ENCODE peak calls at places on chromosomes 7 and 10, in seven cellular contexts. T, V, R, D, J, A and I are unnamed samples.

GRCh38 chr10:122981066-122981464 is 864 bp downstream of the PSTK start:
- DNase-seq in V (no peak), D (peak; percentile 11), A (no peak), T (no peak), R (no peak), J (no peak), I (peak; percentile 69)

GRCh38 chr7:123798527-123799188 is 46.3 kb upstream of the HYAL4 start:
- DNase-seq in J (no peak), D (no peak), A (no peak), R (no peak), V (no peak), T (no peak), I (no peak)

GRCh38 chr7:44367475-44368030 is 42.2 kb upstream of the CAMK2B start:
- DNase-seq in T (no peak), R (no peak), D (no peak), J (no peak), A (no peak), V (no peak), I (no peak)

GRCh38 chr7:149764481-149765398 is 8.6 kb downstream of the ZNF467 start:
- DNase-seq in A (no peak), V (no peak), J (peak; percentile 81), R (no peak), T (no peak), D (no peak), I (no peak)

GRCh38 chr10:100469756-100470155 is 6.9 kb downstream of the WNT8B start:
- DNase-seq in R (no peak), A (no peak), T (no peak), J (peak; percentile 29), D (no peak), V (no peak), I (no peak)

GRCh38 chr10:99370993-99371392 is 41.8 kb downstream of the CNNM1 start:
- DNase-seq in A (no peak), R (no peak), J (no peak), D (peak; percentile 29), V (no peak), T (no peak), I (no peak)

GRCh38 chr10:86138551-86139065 is 228.0 kb downstream of the GRID1 start:
- DNase-seq in A (no peak), T (no peak), R (no peak), V (no peak), J (no peak), D (no peak), I (no peak)

GRCh38 chr7:151249732-151250072 is 1.2 kb upstream of the SMARCD3 start:
- DNase-seq in T (peak; percentile 81), V (peak; percentile 48), R (peak; percentile 64), J (no peak), A (peak; percentile 75), D (peak; percentile 53), I (no peak)

GRCh38 chr7:2934211-2934731 is 90.2 kb upstream of the GNA12 start:
- DNase-seq in A (no peak), R (no peak), D (no peak), J (peak; percentile 83), V (no peak), T (no peak), I (no peak)

GRCh38 chr7:11786186-11786585 is 45.8 kb downstream of the THSD7A start:
- DNase-seq in A (no peak), D (no peak), J (no peak), R (no peak), V (no peak), T (no peak), I (no peak)

GRCh38 chr7:128352138-128352537 is 8.4 kb upstream of the RBM28 start:
- DNase-seq in V (peak; percentile 33), T (peak; percentile 58), D (no peak), J (no peak), R (no peak), A (peak; percentile 33), I (peak; percentile 36)

GRCh38 chr10:132202070-132202970 is 15.6 kb downstream of the DPYSL4 start:
- DNase-seq in A (no peak), J (no peak), T (no peak), D (no peak), V (no peak), R (no peak), I (no peak)

GRCh38 chr10:43693602-43694001 is 44.9 kb upstream of the ZNF32 start:
- DNase-seq in R (no peak), T (no peak), V (no peak), J (no peak), D (no peak), A (no peak), I (no peak)

GRCh38 chr10:93456480-93456879 is 25.7 kb downstream of the MYOF start:
- DNase-seq in R (no peak), A (no peak), V (no peak), T (no peak), D (no peak), J (no peak), I (no peak)

GRCh38 chr10:78326372-78326771 is 292.7 kb downstream of the RPS24 start:
- DNase-seq in A (no peak), J (no peak), T (no peak), R (no peak), D (no peak), V (no peak), I (no peak)

GRCh38 chr7:145698526-145699262 is 417.9 kb upstream of the CNTNAP2 start:
- DNase-seq in T (no peak), D (no peak), A (no peak), R (no peak), J (no peak), V (no peak), I (no peak)

GRCh38 chr7:21365866-21366624 is 61.8 kb upstream of the SP4 start:
- DNase-seq in J (no peak), R (peak; percentile 56), V (no peak), D (no peak), T (no peak), A (no peak), I (peak; percentile 30)

GRCh38 chr7:149050941-149051340 is 22.6 kb upstream of the PDIA4 start:
- DNase-seq in A (no peak), R (no peak), V (no peak), D (no peak), J (no peak), T (no peak), I (no peak)

GRCh38 chr7:78576196-78576595 is 777.6 kb downstream of the PHTF2 start:
- DNase-seq in R (no peak), A (no peak), D (no peak), V (no peak), J (no peak), T (no peak), I (no peak)

GRCh38 chr10:120574986-120575385 is 118.0 kb downstream of the PLPP4 start:
- DNase-seq in J (no peak), R (no peak), V (no peak), D (no peak), T (no peak), A (no peak), I (no peak)

DNA sequence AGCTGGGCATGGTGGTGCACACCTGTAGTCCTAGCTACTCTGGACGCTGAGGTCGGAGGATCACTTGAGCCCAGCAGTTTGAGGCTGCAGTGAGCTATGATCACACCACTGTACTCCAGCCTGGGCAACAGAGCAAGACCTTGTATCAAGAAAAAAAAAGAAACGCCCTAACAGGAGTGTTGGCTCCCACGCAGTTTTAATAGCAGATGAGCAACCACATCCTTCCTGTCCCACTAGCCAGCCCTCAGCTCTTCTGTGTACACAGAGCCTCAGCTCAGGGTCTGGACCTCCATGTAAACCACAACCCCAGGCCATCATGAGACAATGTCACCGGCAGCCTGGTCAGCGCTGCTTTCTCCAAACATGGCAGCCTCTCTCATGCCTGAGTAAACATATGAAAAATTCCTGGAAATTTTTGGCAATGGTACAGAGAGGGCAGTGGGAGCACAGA is 108.2 kb downstream of the PIP4K2A start:
- DNase-seq in T (no peak), V (peak; percentile 56), D (no peak), R (no peak), J (no peak), A (no peak), I (no peak)
- TF ChIP-seq POLR2A in T (no peak), V (peak; percentile 12), D (no peak), R (no peak), J (no peak), A (no peak), I (no peak)

GRCh38 chr7:135980665-135981180 is 3.6 kb upstream of the MTPN start:
- DNase-seq in D (no peak), T (peak; percentile 20), A (no peak), J (no peak), R (no peak), V (peak; percentile 39), I (no peak)
- TF ChIP-seq POLR2A in D (no peak), T (no peak), A (no peak), J (no peak), R (no peak), V (no peak), I (no peak)

GRCh38 chr10:88989824-88990527 is 622 bp upstream of the FAS start:
- DNase-seq in A (peak; percentile 64), D (no peak), J (peak; percentile 92), V (no peak), R (peak; percentile 66), T (no peak), I (no peak)

GRCh38 chr10:88992945-88993537 is 2.4 kb downstream of the FAS start:
- DNase-seq in V (no peak), R (peak; percentile 37), J (no peak), D (no peak), T (no peak), A (no peak), I (no peak)

GRCh38 chr10:88990528-88991160 is at the start of gene FAS:
- DNase-seq in J (peak; percentile 95), T (peak; percentile 78), R (peak; percentile 67), V (peak; percentile 86), D (no peak), A (peak; percentile 75), I (peak; percentile 55)

GRCh38 chr10:88991900-88992237 is 1.3 kb downstream of the FAS start:
- DNase-seq in T (no peak), J (no peak), A (no peak), D (no peak), V (no peak), R (no peak), I (no peak)

GRCh38 chr10:88991161-88991899 is 732 bp downstream of the FAS start:
- DNase-seq in T (peak; percentile 81), J (peak; percentile 96), D (peak; percentile 12), A (peak; percentile 86), V (peak; percentile 70), R (peak; percentile 65), I (peak; percentile 72)
- TF ChIP-seq POLR2A in T (no peak), J (peak; percentile 50), D (no peak), A (peak; percentile 60), V (peak; percentile 53), R (peak; percentile 37), I (peak; percentile 70)

DNA sequence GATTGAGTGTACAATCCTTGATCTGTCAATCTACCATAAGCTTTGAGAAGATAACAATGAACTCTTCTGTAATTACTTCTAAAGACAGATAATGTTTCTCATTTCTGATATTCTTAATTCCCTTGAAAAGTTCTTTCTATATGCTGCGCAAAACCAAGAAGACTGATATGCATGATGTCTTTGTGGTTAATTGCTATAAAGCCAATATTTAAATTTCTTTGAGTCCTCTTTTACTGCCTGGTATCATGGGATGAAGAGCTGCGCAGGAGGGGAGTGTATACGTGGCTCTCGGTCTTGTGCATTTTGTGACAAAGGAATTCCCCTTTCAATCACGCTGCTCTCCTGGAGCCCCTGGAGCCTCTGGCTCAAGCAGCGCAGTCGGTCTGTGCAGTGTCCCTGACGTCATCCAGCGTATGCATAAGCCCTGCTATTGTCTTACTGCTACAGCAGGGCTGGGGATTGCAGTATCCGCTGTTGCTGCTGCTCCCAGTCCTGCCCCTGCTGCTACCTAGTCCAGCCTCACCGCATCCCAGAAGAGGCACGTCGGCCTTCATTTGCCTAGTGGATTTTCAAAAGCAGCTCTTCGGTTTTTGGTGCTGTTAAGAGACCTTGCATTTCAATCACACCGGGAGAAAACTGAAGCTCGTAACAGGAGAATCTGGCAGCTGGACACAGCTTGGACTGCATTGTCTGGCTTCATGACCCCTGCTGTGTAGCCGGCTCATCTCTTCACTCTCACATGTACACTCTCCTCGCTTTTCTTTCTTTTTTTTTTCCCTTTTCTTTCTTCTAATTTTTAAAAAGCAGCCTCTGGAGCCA is 66.7 kb downstream of the ST7 start:
- DNase-seq in V (peak; percentile 37), D (peak; percentile 50), T (peak; percentile 77), J (peak; percentile 86), R (peak; percentile 61), A (peak; percentile 57), I (peak; percentile 34)
- TF ChIP-seq POLR2A in V (no peak), D (no peak), T (no peak), J (no peak), R (no peak), A (no peak), I (no peak)